ENCODE peak calls at places on chromosomes 5 and 9, in five cellular contexts. H, I, Y, Z and P are unnamed samples. For H3K4me1, the result is how much of the 10 kb centered on the place peaks cover.

GRCh38 chr9:137456061-137456863 is 2.9 kb downstream of the NSMF start:
- DNase-seq in H (no peak), I (no peak), Y (no peak), Z (no peak), P (peak)

GRCh38 chr5:124080256-124080655 is 568.3 kb downstream of the CSNK1G3 start:
- DNase-seq in H (no peak), I (no peak), Y (no peak), Z (no peak), P (no peak)

GRCh38 chr9:122213589-122214413 is 15.0 kb downstream of the LHX6 start:
- DNase-seq in H (peak), I (no peak), Y (peak), Z (peak), P (no peak)

GRCh38 chr5:1227669-1228068 is 2.5 kb downstream of the SLC6A18 start:
- DNase-seq in H (no peak), I (no peak), Y (no peak), Z (no peak), P (peak)

GRCh38 chr9:133701981-133702797 is 36.0 kb downstream of the SARDH start:
- DNase-seq in H (peak), I (peak), Y (peak), Z (no peak), P (peak)

GRCh38 chr5:956941-957729 is 51.5 kb upstream of the NKD2 start:
- DNase-seq in H (no peak), I (peak), Y (no peak), Z (no peak), P (peak)

GRCh38 chr5:2093859-2094615 is 211.3 kb upstream of the IRX4 start:
- DNase-seq in H (no peak), I (no peak), Y (no peak), Z (no peak), P (no peak)

GRCh38 chr9:113612828-113613227 is 149.3 kb downstream of the RGS3 start:
- DNase-seq in H (no peak), I (no peak), Y (no peak), Z (no peak), P (no peak)

GRCh38 chr5:45694255-45694834 is 1.8 kb downstream of the HCN1 start:
- DNase-seq in H (no peak), I (no peak), Y (no peak), Z (no peak), P (no peak)

GRCh38 chr5:12246016-12246415 is 341.8 kb upstream of the CTNND2 start:
- DNase-seq in H (no peak), I (no peak), Y (no peak), Z (no peak), P (no peak)

GRCh38 chr5:151122828-151123227 is 34.8 kb downstream of the ANXA6 start:
- DNase-seq in H (no peak), I (no peak), Y (no peak), Z (no peak), P (no peak)

GRCh38 chr5:160352308-160352707 is 18.1 kb downstream of the C1QTNF2 start:
- DNase-seq in H (no peak), I (no peak), Y (peak), Z (no peak), P (no peak)

GRCh38 chr9:76576344-76576743 is 117.4 kb downstream of the GCNT1 start:
- DNase-seq in H (no peak), I (peak), Y (peak), Z (no peak), P (peak)

GRCh38 chr5:15463231-15463630 is 36.7 kb upstream of the FBXL7 start:
- DNase-seq in H (no peak), I (no peak), Y (no peak), Z (no peak), P (no peak)

GRCh38 chr9:91659529-91660294 is 236.1 kb upstream of the NFIL3 start:
- DNase-seq in H (no peak), I (no peak), Y (no peak), Z (no peak), P (no peak)

GRCh38 chr9:89849096-89849495 is 244.3 kb downstream of the GADD45G start:
- DNase-seq in H (no peak), I (no peak), Y (no peak), Z (no peak), P (no peak)

GRCh38 chr9:72808446-72808768 is 144.4 kb downstream of the ALDH1A1 start:
- DNase-seq in H (no peak), I (no peak), Y (no peak), Z (no peak), P (no peak)

GRCh38 chr9:105308448-105309412 is 64.3 kb downstream of the SLC44A1 start:
- DNase-seq in H (no peak), I (no peak), Y (no peak), Z (no peak), P (no peak)

GRCh38 chr5:133819977-133820471 is 148.4 kb downstream of the C5orf15 start:
- DNase-seq in H (no peak), I (no peak), Y (no peak), Z (no peak), P (no peak)

GRCh38 chr5:123068368-123068767 is 20.7 kb upstream of the PRDM6 start:
- DNase-seq in H (no peak), I (no peak), Y (no peak), Z (no peak), P (no peak)

GRCh38 chr5:39569857-39570256 is 145.1 kb upstream of the DAB2 start:
- DNase-seq in H (no peak), I (no peak), Y (no peak), Z (no peak), P (no peak)

GRCh38 chr9:14488421-14489190 is 174.7 kb upstream of the NFIB start:
- DNase-seq in H (no peak), I (no peak), Y (no peak), Z (no peak), P (no peak)

GRCh38 chr5:172527559-172527958 is 73.2 kb upstream of the SH3PXD2B start:
- DNase-seq in H (no peak), I (no peak), Y (no peak), Z (no peak), P (no peak)

GRCh38 chr5:82560966-82561365 is 282.8 kb upstream of the RPS23 start:
- DNase-seq in H (no peak), I (no peak), Y (no peak), Z (no peak), P (peak)

GRCh38 chr5:115366223-115366622 is 69.8 kb upstream of the CCDC112 start:
- DNase-seq in H (no peak), I (no peak), Y (no peak), Z (no peak), P (no peak)

GRCh38 chr5:10989577-10990263 is 228.7 kb upstream of the DAP start:
- DNase-seq in H (no peak), I (no peak), Y (no peak), Z (no peak), P (no peak)

GRCh38 chr5:137611011-137611580 is 112.0 kb upstream of the SPOCK1 start:
- DNase-seq in H (no peak), I (no peak), Y (no peak), Z (no peak), P (no peak)

GRCh38 chr5:102670224-102670836 is 84.8 kb upstream of the PAM start:
- DNase-seq in H (no peak), I (no peak), Y (no peak), Z (no peak), P (peak)

GRCh38 chr5:66230551-66230950 is 86.5 kb downstream of the SREK1 start:
- DNase-seq in H (no peak), I (no peak), Y (no peak), Z (no peak), P (no peak)

GRCh38 chr5:72226950-72227349 is 93.1 kb downstream of the MRPS27 start:
- DNase-seq in H (no peak), I (no peak), Y (no peak), Z (no peak), P (no peak)

GRCh38 chr5:132098151-132098594 is 24.6 kb downstream of the CSF2 start:
- DNase-seq in H (no peak), I (no peak), Y (no peak), Z (no peak), P (no peak)

GRCh38 chr9:109699019-109699418 is 81.0 kb upstream of the PALM2AKAP2 start:
- DNase-seq in H (no peak), I (no peak), Y (no peak), Z (no peak), P (no peak)

GRCh38 chr5:54691644-54692043 is 174.1 kb downstream of the SNX18 start:
- DNase-seq in H (no peak), I (no peak), Y (no peak), Z (no peak), P (no peak)

GRCh38 chr9:114156658-114157421 is 1.5 kb downstream of the COL27A1 start:
- DNase-seq in H (peak), I (no peak), Y (peak), Z (peak), P (peak)

GRCh38 chr5:74186351-74187315 is 453.9 kb downstream of the ENC1 start:
- DNase-seq in H (no peak), I (no peak), Y (no peak), Z (no peak), P (no peak)

GRCh38 chr5:119453045-119453383 is 717 bp downstream of the HSD17B4 start:
- DNase-seq in H (no peak), I (no peak), Y (no peak), Z (peak), P (peak)

GRCh38 chr5:142906863-142907671 is 136.9 kb downstream of the ARHGAP26 start:
- DNase-seq in H (no peak), I (no peak), Y (peak), Z (no peak), P (peak)

GRCh38 chr9:79578891-79579290 is 7.1 kb downstream of the TLE4 start:
- DNase-seq in H (no peak), I (no peak), Y (no peak), Z (no peak), P (no peak)
- H3K4me1 ChIP-seq in H (under half), I (half or more), Y (under half), Z (under half), P (under half)

GRCh38 chr9:81841326-81841725 is 86.9 kb upstream of the SPATA31D4 start:
- DNase-seq in H (no peak), I (no peak), Y (no peak), Z (no peak), P (no peak)
- TF ChIP-seq CTCF in H (no peak), I (no peak), Y (no peak), Z (no peak), P (no peak)

GRCh38 chr5:79186021-79186420 is 49.9 kb upstream of the JMY start:
- DNase-seq in H (no peak), I (no peak), Y (no peak), Z (no peak), P (no peak)

GRCh38 chr5:79181419-79182022 is 54.4 kb upstream of the JMY start:
- DNase-seq in H (no peak), I (no peak), Y (no peak), Z (no peak), P (no peak)

GRCh38 chr5:79183617-79184016 is 52.3 kb upstream of the JMY start:
- DNase-seq in H (no peak), I (no peak), Y (no peak), Z (no peak), P (no peak)

GRCh38 chr5:79183011-79183410 is 52.9 kb upstream of the JMY start:
- DNase-seq in H (no peak), I (no peak), Y (no peak), Z (no peak), P (no peak)

GRCh38 chr5:79182141-79182540 is 53.8 kb upstream of the JMY start:
- DNase-seq in H (no peak), I (no peak), Y (no peak), Z (no peak), P (no peak)
- H3K4me1 ChIP-seq in H (under half), I (under half), Y (under half), Z (under half), P (under half)

GRCh38 chr9:34665109-34665380 is 2.6 kb upstream of the CCL27 start:
- DNase-seq in H (no peak), I (no peak), Y (no peak), Z (no peak), P (no peak)
- TF ChIP-seq CTCF in H (no peak), I (no peak), Y (no peak), Z (no peak), P (no peak)

DNA sequence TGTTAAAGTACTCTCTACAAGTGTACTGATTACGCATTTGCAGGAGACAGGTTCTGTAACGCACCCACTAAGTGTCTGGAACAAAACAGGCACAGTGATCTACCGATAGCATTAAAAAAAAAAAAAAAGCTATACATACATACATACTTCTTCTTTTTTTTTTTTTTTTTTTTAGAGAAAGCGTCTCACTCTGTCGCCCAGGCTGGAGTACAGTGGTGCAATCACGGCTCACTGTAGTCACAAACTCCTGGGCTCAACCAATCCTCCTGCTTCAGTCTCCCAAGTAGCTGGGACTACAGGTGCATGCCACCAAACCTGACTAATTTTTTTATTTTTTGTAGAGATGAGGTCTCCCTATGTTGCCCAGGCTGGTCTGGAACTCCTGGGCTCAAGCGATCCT is 7.6 kb downstream of the KIF24 start:
- DNase-seq in H (no peak), I (no peak), Y (no peak), Z (no peak), P (no peak)
- H3K4me1 ChIP-seq in H (under half), I (under half), Y (under half), Z (under half), P (under half)

GRCh38 chr9:79116064-79116463 is 455.7 kb upstream of the TLE4 start:
- DNase-seq in H (no peak), I (no peak), Y (no peak), Z (no peak), P (no peak)
- TF ChIP-seq CTCF in H (no peak), I (no peak), Y (no peak), Z (no peak), P (no peak)

DNA sequence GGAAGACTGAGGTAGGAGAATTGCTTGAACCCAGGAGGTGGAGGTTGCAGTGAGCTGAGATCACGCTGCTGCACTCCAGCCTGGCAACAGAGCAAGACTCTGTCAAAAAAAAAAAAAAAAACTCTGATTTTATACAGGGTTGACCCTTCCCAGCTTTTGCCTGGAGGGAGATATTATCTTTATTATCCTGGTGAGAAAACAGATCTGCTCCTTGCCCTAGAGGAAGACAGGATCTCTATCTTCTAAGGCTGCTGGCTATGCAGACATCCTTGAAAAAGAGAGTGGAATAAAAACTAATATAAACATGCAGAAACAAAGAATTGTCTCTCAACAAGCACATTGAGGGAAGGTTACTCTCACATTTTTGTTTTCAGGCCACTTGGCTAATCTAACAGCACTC is 1503.4 kb upstream of the WWC1 start:
- DNase-seq in H (no peak), I (no peak), Y (no peak), Z (no peak), P (no peak)
- H3K4me1 ChIP-seq in H (under half), I (under half), Y (under half), Z (under half), P (under half)